ENCODE peak calls at places on chromosomes 3 and 15, in five cellular contexts. L is CD4-positive, alpha-beta T cell; W is stimulated activated CD4-positive, alpha-beta T cell treated with anti-CD3 and anti-CD28 coated beads, Interleukin-1b, Interleukin-23, amount 100 ng/mL, for 48 hours; J is fibroblast of mammary gland; E is NAMALWA. Y is an unnamed sample.

GRCh38 chr15:63601026-63601726 is 4.0 kb downstream of the FBXL22 start:
- DNase-seq in J (no peak), W (peak; percentile 44), L (peak; percentile 40), E (peak; percentile 31), Y (no peak)

GRCh38 chr3:20336572-20336971 is 150.6 kb upstream of the SGO1 start:
- DNase-seq in J (no peak), E (no peak), L (no peak), W (no peak), Y (no peak)

GRCh38 chr3:46974421-46975227 is 1.9 kb downstream of the CCDC12 start:
- DNase-seq in J (no peak), E (peak; percentile 60), L (no peak), W (no peak), Y (no peak)

GRCh38 chr15:26901036-26901435 is 34.2 kb downstream of the GABRA5 start:
- DNase-seq in W (no peak), L (no peak), E (no peak), J (no peak), Y (no peak)

GRCh38 chr3:138378990-138379389 is 30.6 kb downstream of the MRAS start:
- DNase-seq in W (no peak), L (no peak), J (no peak), E (no peak), Y (no peak)

GRCh38 chr15:66126057-66126855 is 127.3 kb downstream of the MEGF11 start:
- DNase-seq in L (no peak), W (no peak), E (no peak), J (no peak), Y (no peak)

GRCh38 chr15:101070502-101071273 is 151.5 kb downstream of the LRRK1 start:
- DNase-seq in W (no peak), J (peak; percentile 91), L (no peak), E (no peak), Y (peak; percentile 87)

GRCh38 chr3:116135462-116135861 is 309.8 kb downstream of the LSAMP start:
- DNase-seq in J (peak; percentile 74), E (no peak), L (no peak), W (no peak), Y (peak; percentile 34)

GRCh38 chr3:10945683-10946287 is 46.8 kb upstream of the SLC6A1 start:
- DNase-seq in E (peak; percentile 72), J (peak; percentile 47), L (peak; percentile 34), W (peak; percentile 41), Y (no peak)

Y was measured in fibroblast of gingiva.